ENCODE peak calls at places on chromosomes 6 and 20, in ten cellular contexts. One of them, this sample, is unnamed.

GRCh38 chr20:881051-881820 is 34.9 kb downstream of the ANGPT4 start:
- DNase-seq in effector CD4-positive, alpha-beta T cell: no peak
- DNase-seq in stimulated activated CD4-positive, alpha-beta T cell treated with anti-CD3 and anti-CD28 coated beads, Interleukin-2, amount 100 ng/mL, for 48 hours: peak
- DNase-seq in nephron progenitor cell: no peak
- DNase-seq in activated effector memory CD4-positive, alpha-beta T cell treated with anti-CD3 and anti-CD28 coated beads, Interleukin-2, amount 50 U/mL, for 16 hours: no peak
- DNase-seq in NCI-H146: no peak
- DNase-seq in psoas muscle: no peak
- DNase-seq in A549: peak
- DNase-seq in amniotic stem cell: no peak
- DNase-seq in HFF-Myc: no peak
- DNase-seq in this sample: no peak

GRCh38 chr20:24795444-24795843 is 153.6 kb upstream of the CST7 start:
- DNase-seq in effector CD4-positive, alpha-beta T cell: no peak
- DNase-seq in stimulated activated CD4-positive, alpha-beta T cell treated with anti-CD3 and anti-CD28 coated beads, Interleukin-2, amount 100 ng/mL, for 48 hours: no peak
- DNase-seq in nephron progenitor cell: no peak
- DNase-seq in activated effector memory CD4-positive, alpha-beta T cell treated with anti-CD3 and anti-CD28 coated beads, Interleukin-2, amount 50 U/mL, for 16 hours: no peak
- DNase-seq in NCI-H146: no peak
- DNase-seq in psoas muscle: no peak
- DNase-seq in A549: no peak
- DNase-seq in amniotic stem cell: no peak
- DNase-seq in HFF-Myc: no peak
- DNase-seq in this sample: no peak

GRCh38 chr20:62864207-62864606 is 2.6 kb upstream of the TCFL5 start:
- DNase-seq in effector CD4-positive, alpha-beta T cell: no peak
- DNase-seq in stimulated activated CD4-positive, alpha-beta T cell treated with anti-CD3 and anti-CD28 coated beads, Interleukin-2, amount 100 ng/mL, for 48 hours: no peak
- DNase-seq in nephron progenitor cell: no peak
- DNase-seq in activated effector memory CD4-positive, alpha-beta T cell treated with anti-CD3 and anti-CD28 coated beads, Interleukin-2, amount 50 U/mL, for 16 hours: no peak
- DNase-seq in NCI-H146: no peak
- DNase-seq in psoas muscle: no peak
- DNase-seq in A549: no peak
- DNase-seq in amniotic stem cell: no peak
- DNase-seq in HFF-Myc: no peak
- DNase-seq in this sample: no peak

GRCh38 chr20:24891546-24892393 is 57.3 kb upstream of the CST7 start:
- DNase-seq in effector CD4-positive, alpha-beta T cell: no peak
- DNase-seq in stimulated activated CD4-positive, alpha-beta T cell treated with anti-CD3 and anti-CD28 coated beads, Interleukin-2, amount 100 ng/mL, for 48 hours: no peak
- DNase-seq in nephron progenitor cell: no peak
- DNase-seq in activated effector memory CD4-positive, alpha-beta T cell treated with anti-CD3 and anti-CD28 coated beads, Interleukin-2, amount 50 U/mL, for 16 hours: no peak
- DNase-seq in NCI-H146: no peak
- DNase-seq in psoas muscle: no peak
- DNase-seq in A549: no peak
- DNase-seq in amniotic stem cell: no peak
- DNase-seq in HFF-Myc: no peak
- DNase-seq in this sample: no peak

GRCh38 chr6:4133941-4134838 is 1.2 kb downstream of the ECI2 start:
- DNase-seq in effector CD4-positive, alpha-beta T cell: no peak
- DNase-seq in stimulated activated CD4-positive, alpha-beta T cell treated with anti-CD3 and anti-CD28 coated beads, Interleukin-2, amount 100 ng/mL, for 48 hours: no peak
- DNase-seq in nephron progenitor cell: peak
- DNase-seq in activated effector memory CD4-positive, alpha-beta T cell treated with anti-CD3 and anti-CD28 coated beads, Interleukin-2, amount 50 U/mL, for 16 hours: peak
- DNase-seq in NCI-H146: peak
- DNase-seq in psoas muscle: peak
- DNase-seq in A549: no peak
- DNase-seq in amniotic stem cell: no peak
- DNase-seq in HFF-Myc: no peak
- DNase-seq in this sample: no peak

GRCh38 chr6:11711644-11711993 is 67.0 kb downstream of the ADTRP start:
- DNase-seq in effector CD4-positive, alpha-beta T cell: no peak
- DNase-seq in stimulated activated CD4-positive, alpha-beta T cell treated with anti-CD3 and anti-CD28 coated beads, Interleukin-2, amount 100 ng/mL, for 48 hours: peak
- DNase-seq in nephron progenitor cell: no peak
- DNase-seq in activated effector memory CD4-positive, alpha-beta T cell treated with anti-CD3 and anti-CD28 coated beads, Interleukin-2, amount 50 U/mL, for 16 hours: peak
- DNase-seq in NCI-H146: no peak
- DNase-seq in psoas muscle: no peak
- DNase-seq in A549: no peak
- DNase-seq in amniotic stem cell: no peak
- DNase-seq in HFF-Myc: no peak
- DNase-seq in this sample: no peak

GRCh38 chr6:50889492-50889891 is 70.8 kb downstream of the TFAP2B start:
- DNase-seq in effector CD4-positive, alpha-beta T cell: no peak
- DNase-seq in stimulated activated CD4-positive, alpha-beta T cell treated with anti-CD3 and anti-CD28 coated beads, Interleukin-2, amount 100 ng/mL, for 48 hours: no peak
- DNase-seq in nephron progenitor cell: no peak
- DNase-seq in activated effector memory CD4-positive, alpha-beta T cell treated with anti-CD3 and anti-CD28 coated beads, Interleukin-2, amount 50 U/mL, for 16 hours: no peak
- DNase-seq in NCI-H146: no peak
- DNase-seq in psoas muscle: no peak
- DNase-seq in A549: no peak
- DNase-seq in amniotic stem cell: no peak
- DNase-seq in HFF-Myc: no peak
- DNase-seq in this sample: no peak

GRCh38 chr20:37534401-37535157 is 6.9 kb upstream of the BLCAP start:
- DNase-seq in effector CD4-positive, alpha-beta T cell: peak
- DNase-seq in stimulated activated CD4-positive, alpha-beta T cell treated with anti-CD3 and anti-CD28 coated beads, Interleukin-2, amount 100 ng/mL, for 48 hours: peak
- DNase-seq in nephron progenitor cell: peak
- DNase-seq in activated effector memory CD4-positive, alpha-beta T cell treated with anti-CD3 and anti-CD28 coated beads, Interleukin-2, amount 50 U/mL, for 16 hours: peak
- DNase-seq in NCI-H146: peak
- DNase-seq in psoas muscle: no peak
- DNase-seq in A549: peak
- DNase-seq in amniotic stem cell: peak
- DNase-seq in HFF-Myc: peak
- DNase-seq in this sample: peak

GRCh38 chr20:22418738-22419137 is 165.6 kb downstream of the FOXA2 start:
- DNase-seq in effector CD4-positive, alpha-beta T cell: no peak
- DNase-seq in stimulated activated CD4-positive, alpha-beta T cell treated with anti-CD3 and anti-CD28 coated beads, Interleukin-2, amount 100 ng/mL, for 48 hours: no peak
- DNase-seq in nephron progenitor cell: no peak
- DNase-seq in activated effector memory CD4-positive, alpha-beta T cell treated with anti-CD3 and anti-CD28 coated beads, Interleukin-2, amount 50 U/mL, for 16 hours: no peak
- DNase-seq in NCI-H146: no peak
- DNase-seq in psoas muscle: no peak
- DNase-seq in A549: no peak
- DNase-seq in amniotic stem cell: no peak
- DNase-seq in HFF-Myc: no peak
- DNase-seq in this sample: no peak

GRCh38 chr6:134035823-134036296 is 16.6 kb downstream of the SLC2A12 start:
- DNase-seq in effector CD4-positive, alpha-beta T cell: no peak
- DNase-seq in stimulated activated CD4-positive, alpha-beta T cell treated with anti-CD3 and anti-CD28 coated beads, Interleukin-2, amount 100 ng/mL, for 48 hours: no peak
- DNase-seq in nephron progenitor cell: no peak
- DNase-seq in activated effector memory CD4-positive, alpha-beta T cell treated with anti-CD3 and anti-CD28 coated beads, Interleukin-2, amount 50 U/mL, for 16 hours: no peak
- DNase-seq in NCI-H146: peak
- DNase-seq in psoas muscle: no peak
- DNase-seq in A549: peak
- DNase-seq in amniotic stem cell: no peak
- DNase-seq in HFF-Myc: no peak
- DNase-seq in this sample: no peak

GRCh38 chr20:45947110-45947866 is 12.8 kb downstream of the PCIF1 start:
- DNase-seq in effector CD4-positive, alpha-beta T cell: no peak
- DNase-seq in stimulated activated CD4-positive, alpha-beta T cell treated with anti-CD3 and anti-CD28 coated beads, Interleukin-2, amount 100 ng/mL, for 48 hours: no peak
- DNase-seq in nephron progenitor cell: no peak
- DNase-seq in activated effector memory CD4-positive, alpha-beta T cell treated with anti-CD3 and anti-CD28 coated beads, Interleukin-2, amount 50 U/mL, for 16 hours: peak
- DNase-seq in NCI-H146: no peak
- DNase-seq in psoas muscle: no peak
- DNase-seq in A549: no peak
- DNase-seq in amniotic stem cell: no peak
- DNase-seq in HFF-Myc: no peak
- DNase-seq in this sample: no peak

GRCh38 chr6:142853244-142854180 is 91.5 kb downstream of the HIVEP2 start:
- DNase-seq in effector CD4-positive, alpha-beta T cell: no peak
- DNase-seq in stimulated activated CD4-positive, alpha-beta T cell treated with anti-CD3 and anti-CD28 coated beads, Interleukin-2, amount 100 ng/mL, for 48 hours: no peak
- DNase-seq in nephron progenitor cell: no peak
- DNase-seq in activated effector memory CD4-positive, alpha-beta T cell treated with anti-CD3 and anti-CD28 coated beads, Interleukin-2, amount 50 U/mL, for 16 hours: peak
- DNase-seq in NCI-H146: no peak
- DNase-seq in psoas muscle: no peak
- DNase-seq in A549: no peak
- DNase-seq in amniotic stem cell: no peak
- DNase-seq in HFF-Myc: no peak
- DNase-seq in this sample: no peak

GRCh38 chr20:21323640-21324039 is 20.5 kb downstream of the XRN2 start:
- DNase-seq in effector CD4-positive, alpha-beta T cell: no peak
- DNase-seq in stimulated activated CD4-positive, alpha-beta T cell treated with anti-CD3 and anti-CD28 coated beads, Interleukin-2, amount 100 ng/mL, for 48 hours: no peak
- DNase-seq in nephron progenitor cell: no peak
- DNase-seq in activated effector memory CD4-positive, alpha-beta T cell treated with anti-CD3 and anti-CD28 coated beads, Interleukin-2, amount 50 U/mL, for 16 hours: no peak
- DNase-seq in NCI-H146: no peak
- DNase-seq in psoas muscle: no peak
- DNase-seq in A549: peak
- DNase-seq in amniotic stem cell: no peak
- DNase-seq in HFF-Myc: peak
- DNase-seq in this sample: no peak

GRCh38 chr6:116512709-116513108 is 1.3 kb downstream of the CALHM5 start:
- DNase-seq in effector CD4-positive, alpha-beta T cell: no peak
- DNase-seq in stimulated activated CD4-positive, alpha-beta T cell treated with anti-CD3 and anti-CD28 coated beads, Interleukin-2, amount 100 ng/mL, for 48 hours: no peak
- DNase-seq in nephron progenitor cell: no peak
- DNase-seq in activated effector memory CD4-positive, alpha-beta T cell treated with anti-CD3 and anti-CD28 coated beads, Interleukin-2, amount 50 U/mL, for 16 hours: no peak
- DNase-seq in NCI-H146: no peak
- DNase-seq in psoas muscle: no peak
- DNase-seq in A549: no peak
- DNase-seq in amniotic stem cell: no peak
- DNase-seq in HFF-Myc: no peak
- DNase-seq in this sample: no peak

GRCh38 chr6:100785982-100786381 is 95.1 kb downstream of the ASCC3 start:
- DNase-seq in effector CD4-positive, alpha-beta T cell: no peak
- DNase-seq in stimulated activated CD4-positive, alpha-beta T cell treated with anti-CD3 and anti-CD28 coated beads, Interleukin-2, amount 100 ng/mL, for 48 hours: no peak
- DNase-seq in nephron progenitor cell: no peak
- DNase-seq in activated effector memory CD4-positive, alpha-beta T cell treated with anti-CD3 and anti-CD28 coated beads, Interleukin-2, amount 50 U/mL, for 16 hours: no peak
- DNase-seq in NCI-H146: no peak
- DNase-seq in psoas muscle: no peak
- DNase-seq in A549: no peak
- DNase-seq in amniotic stem cell: no peak
- DNase-seq in HFF-Myc: no peak
- DNase-seq in this sample: no peak

GRCh38 chr6:21111399-21111725 is 482.2 kb upstream of the SOX4 start:
- DNase-seq in effector CD4-positive, alpha-beta T cell: no peak
- DNase-seq in stimulated activated CD4-positive, alpha-beta T cell treated with anti-CD3 and anti-CD28 coated beads, Interleukin-2, amount 100 ng/mL, for 48 hours: no peak
- DNase-seq in nephron progenitor cell: no peak
- DNase-seq in activated effector memory CD4-positive, alpha-beta T cell treated with anti-CD3 and anti-CD28 coated beads, Interleukin-2, amount 50 U/mL, for 16 hours: no peak
- DNase-seq in NCI-H146: peak
- DNase-seq in psoas muscle: no peak
- DNase-seq in A549: peak
- DNase-seq in amniotic stem cell: no peak
- DNase-seq in HFF-Myc: no peak
- DNase-seq in this sample: no peak

GRCh38 chr6:4360920-4361319 is 225.5 kb upstream of the ECI2 start:
- DNase-seq in effector CD4-positive, alpha-beta T cell: no peak
- DNase-seq in stimulated activated CD4-positive, alpha-beta T cell treated with anti-CD3 and anti-CD28 coated beads, Interleukin-2, amount 100 ng/mL, for 48 hours: no peak
- DNase-seq in nephron progenitor cell: no peak
- DNase-seq in activated effector memory CD4-positive, alpha-beta T cell treated with anti-CD3 and anti-CD28 coated beads, Interleukin-2, amount 50 U/mL, for 16 hours: no peak
- DNase-seq in NCI-H146: no peak
- DNase-seq in psoas muscle: no peak
- DNase-seq in A549: no peak
- DNase-seq in amniotic stem cell: no peak
- DNase-seq in HFF-Myc: no peak
- DNase-seq in this sample: no peak

GRCh38 chr6:66900081-66900770 is 1193.2 kb upstream of the EYS start:
- DNase-seq in effector CD4-positive, alpha-beta T cell: no peak
- DNase-seq in stimulated activated CD4-positive, alpha-beta T cell treated with anti-CD3 and anti-CD28 coated beads, Interleukin-2, amount 100 ng/mL, for 48 hours: no peak
- DNase-seq in nephron progenitor cell: no peak
- DNase-seq in activated effector memory CD4-positive, alpha-beta T cell treated with anti-CD3 and anti-CD28 coated beads, Interleukin-2, amount 50 U/mL, for 16 hours: no peak
- DNase-seq in NCI-H146: no peak
- DNase-seq in psoas muscle: no peak
- DNase-seq in A549: no peak
- DNase-seq in amniotic stem cell: no peak
- DNase-seq in HFF-Myc: no peak
- DNase-seq in this sample: no peak

GRCh38 chr20:51275816-51276215 is 252.9 kb upstream of the KCNG1 start:
- DNase-seq in effector CD4-positive, alpha-beta T cell: no peak
- DNase-seq in stimulated activated CD4-positive, alpha-beta T cell treated with anti-CD3 and anti-CD28 coated beads, Interleukin-2, amount 100 ng/mL, for 48 hours: no peak
- DNase-seq in nephron progenitor cell: no peak
- DNase-seq in activated effector memory CD4-positive, alpha-beta T cell treated with anti-CD3 and anti-CD28 coated beads, Interleukin-2, amount 50 U/mL, for 16 hours: no peak
- DNase-seq in NCI-H146: no peak
- DNase-seq in psoas muscle: no peak
- DNase-seq in A549: no peak
- DNase-seq in amniotic stem cell: no peak
- DNase-seq in HFF-Myc: no peak
- DNase-seq in this sample: no peak

GRCh38 chr6:74596586-74596985 is 609.3 kb downstream of the COL12A1 start:
- DNase-seq in effector CD4-positive, alpha-beta T cell: no peak
- DNase-seq in stimulated activated CD4-positive, alpha-beta T cell treated with anti-CD3 and anti-CD28 coated beads, Interleukin-2, amount 100 ng/mL, for 48 hours: no peak
- DNase-seq in nephron progenitor cell: no peak
- DNase-seq in activated effector memory CD4-positive, alpha-beta T cell treated with anti-CD3 and anti-CD28 coated beads, Interleukin-2, amount 50 U/mL, for 16 hours: no peak
- DNase-seq in NCI-H146: no peak
- DNase-seq in psoas muscle: no peak
- DNase-seq in A549: no peak
- DNase-seq in amniotic stem cell: no peak
- DNase-seq in HFF-Myc: no peak
- DNase-seq in this sample: no peak

GRCh38 chr6:90216081-90216977 is 80.3 kb downstream of the BACH2 start:
- DNase-seq in effector CD4-positive, alpha-beta T cell: peak
- DNase-seq in stimulated activated CD4-positive, alpha-beta T cell treated with anti-CD3 and anti-CD28 coated beads, Interleukin-2, amount 100 ng/mL, for 48 hours: no peak
- DNase-seq in nephron progenitor cell: peak
- DNase-seq in activated effector memory CD4-positive, alpha-beta T cell treated with anti-CD3 and anti-CD28 coated beads, Interleukin-2, amount 50 U/mL, for 16 hours: peak
- DNase-seq in NCI-H146: no peak
- DNase-seq in psoas muscle: no peak
- DNase-seq in A549: peak
- DNase-seq in amniotic stem cell: no peak
- DNase-seq in HFF-Myc: no peak
- DNase-seq in this sample: no peak

GRCh38 chr6:147274776-147275175 is 70.6 kb downstream of the STXBP5 start:
- DNase-seq in effector CD4-positive, alpha-beta T cell: no peak
- DNase-seq in stimulated activated CD4-positive, alpha-beta T cell treated with anti-CD3 and anti-CD28 coated beads, Interleukin-2, amount 100 ng/mL, for 48 hours: no peak
- DNase-seq in nephron progenitor cell: no peak
- DNase-seq in activated effector memory CD4-positive, alpha-beta T cell treated with anti-CD3 and anti-CD28 coated beads, Interleukin-2, amount 50 U/mL, for 16 hours: no peak
- DNase-seq in NCI-H146: no peak
- DNase-seq in psoas muscle: no peak
- DNase-seq in A549: no peak
- DNase-seq in amniotic stem cell: no peak
- DNase-seq in HFF-Myc: no peak
- DNase-seq in this sample: no peak

GRCh38 chr6:81023007-81023582 is 729.4 kb downstream of the TENT5A start:
- DNase-seq in effector CD4-positive, alpha-beta T cell: no peak
- DNase-seq in stimulated activated CD4-positive, alpha-beta T cell treated with anti-CD3 and anti-CD28 coated beads, Interleukin-2, amount 100 ng/mL, for 48 hours: no peak
- DNase-seq in nephron progenitor cell: no peak
- DNase-seq in activated effector memory CD4-positive, alpha-beta T cell treated with anti-CD3 and anti-CD28 coated beads, Interleukin-2, amount 50 U/mL, for 16 hours: no peak
- DNase-seq in NCI-H146: no peak
- DNase-seq in psoas muscle: no peak
- DNase-seq in A549: peak
- DNase-seq in amniotic stem cell: no peak
- DNase-seq in HFF-Myc: peak
- DNase-seq in this sample: no peak

GRCh38 chr6:129331450-129332138 is 378.4 kb downstream of the ARHGAP18 start:
- DNase-seq in effector CD4-positive, alpha-beta T cell: no peak
- DNase-seq in stimulated activated CD4-positive, alpha-beta T cell treated with anti-CD3 and anti-CD28 coated beads, Interleukin-2, amount 100 ng/mL, for 48 hours: no peak
- DNase-seq in nephron progenitor cell: no peak
- DNase-seq in activated effector memory CD4-positive, alpha-beta T cell treated with anti-CD3 and anti-CD28 coated beads, Interleukin-2, amount 50 U/mL, for 16 hours: no peak
- DNase-seq in NCI-H146: no peak
- DNase-seq in psoas muscle: no peak
- DNase-seq in A549: no peak
- DNase-seq in amniotic stem cell: no peak
- DNase-seq in HFF-Myc: no peak
- DNase-seq in this sample: no peak

GRCh38 chr6:47709160-47709559 is 10.8 kb downstream of the ADGRF4 start:
- DNase-seq in effector CD4-positive, alpha-beta T cell: no peak
- DNase-seq in stimulated activated CD4-positive, alpha-beta T cell treated with anti-CD3 and anti-CD28 coated beads, Interleukin-2, amount 100 ng/mL, for 48 hours: no peak
- DNase-seq in nephron progenitor cell: no peak
- DNase-seq in activated effector memory CD4-positive, alpha-beta T cell treated with anti-CD3 and anti-CD28 coated beads, Interleukin-2, amount 50 U/mL, for 16 hours: no peak
- DNase-seq in NCI-H146: no peak
- DNase-seq in psoas muscle: no peak
- DNase-seq in A549: no peak
- DNase-seq in amniotic stem cell: no peak
- DNase-seq in HFF-Myc: no peak
- DNase-seq in this sample: no peak

GRCh38 chr20:52143277-52143676 is 48.3 kb downstream of the ZFP64 start:
- DNase-seq in effector CD4-positive, alpha-beta T cell: no peak
- DNase-seq in stimulated activated CD4-positive, alpha-beta T cell treated with anti-CD3 and anti-CD28 coated beads, Interleukin-2, amount 100 ng/mL, for 48 hours: no peak
- DNase-seq in nephron progenitor cell: no peak
- DNase-seq in activated effector memory CD4-positive, alpha-beta T cell treated with anti-CD3 and anti-CD28 coated beads, Interleukin-2, amount 50 U/mL, for 16 hours: no peak
- DNase-seq in NCI-H146: no peak
- DNase-seq in psoas muscle: no peak
- DNase-seq in A549: no peak
- DNase-seq in amniotic stem cell: no peak
- DNase-seq in HFF-Myc: no peak
- DNase-seq in this sample: no peak